ENCODE peak calls at places on chromosomes 2 and 18, in ten cellular contexts. O, P, J, W, I, E, B, Q, G and X are unnamed samples.

GRCh38 chr18:2846638-2847340 is at the start of gene EMILIN2:
- DNase-seq in O (no peak), P (peak), J (no peak), W (peak), I (peak), E (peak), B (peak), Q (no peak), G (peak), X (no peak)

GRCh38 chr2:216312441-216312840 is 59.8 kb downstream of the MARCHF4 start:
- DNase-seq in O (no peak), P (no peak), J (no peak), W (no peak), I (no peak), E (peak), B (no peak), Q (no peak), G (no peak), X (no peak)

GRCh38 chr2:217085543-217085942 is 225.7 kb upstream of the TNP1 start:
- DNase-seq in O (no peak), P (peak), J (no peak), W (peak), I (no peak), E (peak), B (no peak), Q (no peak), G (no peak), X (no peak)

GRCh38 chr2:168139791-168140190 is 107.6 kb downstream of the STK39 start:
- DNase-seq in O (no peak), P (no peak), J (no peak), W (no peak), I (no peak), E (no peak), B (no peak), Q (no peak), G (no peak), X (no peak)

GRCh38 chr18:60936101-60936500 is 397.1 kb upstream of the CDH20 start:
- DNase-seq in O (no peak), P (no peak), J (no peak), W (no peak), I (no peak), E (no peak), B (no peak), Q (no peak), G (no peak), X (no peak)

GRCh38 chr2:103788875-103789715 is 1027.3 kb downstream of the TMEM182 start:
- DNase-seq in O (peak), P (no peak), J (no peak), W (peak), I (peak), E (no peak), B (no peak), Q (no peak), G (no peak), X (peak)

GRCh38 chr2:191009541-191010374 is 4.2 kb downstream of the STAT1 start:
- DNase-seq in O (no peak), P (no peak), J (no peak), W (peak), I (no peak), E (peak), B (no peak), Q (no peak), G (no peak), X (no peak)

GRCh38 chr2:1446281-1446680 is 33.0 kb downstream of the TPO start:
- DNase-seq in O (no peak), P (no peak), J (no peak), W (no peak), I (no peak), E (peak), B (no peak), Q (no peak), G (no peak), X (no peak)